ENCODE peak calls at places on chromosomes 6 and 20, in four cellular contexts. One of them, this sample, is unnamed.
A peak's percentile ranks its signal among the peaks of the same experiment; 100 is the strongest.

GRCh38 chr6:111534366-111534765 is 51.3 kb upstream of the REV3L start:
- DNase-seq in heart right ventricle: peak; percentile 79
- DNase-seq in ovary: peak; percentile 60
- DNase-seq in CD8-positive, alpha-beta memory T cell: no peak
- DNase-seq in this sample: peak; percentile 96

GRCh38 chr20:50333856-50334255 is 143.2 kb downstream of the CEBPB start:
- DNase-seq in ovary: peak; percentile 50
- DNase-seq in heart right ventricle: no peak
- DNase-seq in CD8-positive, alpha-beta memory T cell: no peak
- DNase-seq in this sample: no peak

GRCh38 chr6:48641544-48641943 is 530.5 kb upstream of the PTCHD4 start:
- DNase-seq in heart right ventricle: no peak
- DNase-seq in ovary: no peak
- DNase-seq in CD8-positive, alpha-beta memory T cell: no peak
- DNase-seq in this sample: no peak

GRCh38 chr20:38747495-38748096 is 664 bp upstream of the ACTR5 start:
- DNase-seq in heart right ventricle: no peak
- DNase-seq in ovary: peak; percentile 33
- DNase-seq in CD8-positive, alpha-beta memory T cell: no peak
- DNase-seq in this sample: no peak

GRCh38 chr20:17589161-17589834 is 19.4 kb downstream of the DSTN start:
- DNase-seq in heart right ventricle: no peak
- DNase-seq in CD8-positive, alpha-beta memory T cell: no peak
- DNase-seq in ovary: no peak
- DNase-seq in this sample: no peak

GRCh38 chr6:137851669-137852068 is 15.4 kb upstream of the TNFAIP3 start:
- DNase-seq in heart right ventricle: no peak
- DNase-seq in CD8-positive, alpha-beta memory T cell: no peak
- DNase-seq in ovary: no peak
- DNase-seq in this sample: no peak

GRCh38 chr6:72554203-72554564 is 67.7 kb upstream of the KCNQ5 start:
- DNase-seq in CD8-positive, alpha-beta memory T cell: no peak
- DNase-seq in heart right ventricle: no peak
- DNase-seq in ovary: no peak
- DNase-seq in this sample: no peak

GRCh38 chr20:50792708-50793574 is 1.9 kb upstream of the BCAS4 start:
- DNase-seq in heart right ventricle: no peak
- DNase-seq in ovary: no peak
- DNase-seq in CD8-positive, alpha-beta memory T cell: no peak
- DNase-seq in this sample: no peak

GRCh38 chr6:134394141-134394648 is 76.3 kb upstream of the SGK1 start:
- DNase-seq in CD8-positive, alpha-beta memory T cell: no peak
- DNase-seq in ovary: no peak
- DNase-seq in heart right ventricle: no peak
- DNase-seq in this sample: no peak

GRCh38 chr6:167750956-167751358 is 75.8 kb upstream of the AFDN start:
- DNase-seq in heart right ventricle: peak; percentile 52
- DNase-seq in CD8-positive, alpha-beta memory T cell: no peak
- DNase-seq in ovary: no peak
- DNase-seq in this sample: peak; percentile 98

GRCh38 chr6:10397756-10398438 is 17.0 kb downstream of the TFAP2A start:
- DNase-seq in heart right ventricle: no peak
- DNase-seq in CD8-positive, alpha-beta memory T cell: no peak
- DNase-seq in ovary: no peak
- DNase-seq in this sample: no peak

GRCh38 chr6:136791296-136792065 is 796 bp downstream of the MAP3K5 start:
- DNase-seq in ovary: peak; percentile 63
- DNase-seq in heart right ventricle: peak; percentile 34
- DNase-seq in CD8-positive, alpha-beta memory T cell: peak; percentile 64
- DNase-seq in this sample: peak; percentile 85

GRCh38 chr6:228881-229651 is 63.2 kb upstream of the DUSP22 start:
- DNase-seq in heart right ventricle: no peak
- DNase-seq in CD8-positive, alpha-beta memory T cell: no peak
- DNase-seq in ovary: no peak
- DNase-seq in this sample: no peak

GRCh38 chr6:75397806-75398465 is 95.7 kb downstream of the FILIP1 start:
- DNase-seq in ovary: no peak
- DNase-seq in heart right ventricle: no peak
- DNase-seq in CD8-positive, alpha-beta memory T cell: no peak
- DNase-seq in this sample: no peak

GRCh38 chr6:96939019-96939805 is 14.7 kb downstream of the KLHL32 start:
- DNase-seq in ovary: no peak
- DNase-seq in CD8-positive, alpha-beta memory T cell: no peak
- DNase-seq in heart right ventricle: no peak
- DNase-seq in this sample: no peak

GRCh38 chr20:62737971-62738881 is 29.6 kb downstream of the NTSR1 start:
- DNase-seq in CD8-positive, alpha-beta memory T cell: no peak
- DNase-seq in heart right ventricle: no peak
- DNase-seq in ovary: no peak
- DNase-seq in this sample: no peak

GRCh38 chr6:145034664-145035063 is 700.7 kb downstream of the EPM2A start:
- DNase-seq in CD8-positive, alpha-beta memory T cell: no peak
- DNase-seq in heart right ventricle: no peak
- DNase-seq in ovary: no peak
- DNase-seq in this sample: no peak

GRCh38 chr6:119535332-119535731 is 185.8 kb upstream of the MAN1A1 start:
- DNase-seq in ovary: no peak
- DNase-seq in CD8-positive, alpha-beta memory T cell: no peak
- DNase-seq in heart right ventricle: no peak
- DNase-seq in this sample: no peak

GRCh38 chr20:9038791-9039190 is 30.1 kb upstream of the PLCB4 start:
- DNase-seq in ovary: no peak
- DNase-seq in heart right ventricle: no peak
- DNase-seq in CD8-positive, alpha-beta memory T cell: no peak
- DNase-seq in this sample: no peak

GRCh38 chr6:65123516-65123915 is 583.5 kb downstream of the EYS start:
- DNase-seq in ovary: no peak
- DNase-seq in CD8-positive, alpha-beta memory T cell: no peak
- DNase-seq in heart right ventricle: no peak
- DNase-seq in this sample: no peak

GRCh38 chr6:168301648-168302398 is 17.8 kb downstream of the DACT2 start:
- DNase-seq in CD8-positive, alpha-beta memory T cell: no peak
- DNase-seq in ovary: no peak
- DNase-seq in heart right ventricle: no peak
- DNase-seq in this sample: peak; percentile 25

GRCh38 chr20:6626805-6627204 is 140.7 kb upstream of the BMP2 start:
- DNase-seq in CD8-positive, alpha-beta memory T cell: no peak
- DNase-seq in heart right ventricle: no peak
- DNase-seq in ovary: no peak
- DNase-seq in this sample: no peak

GRCh38 chr6:49548613-49549304 is 1.7 kb upstream of the C6orf141 start:
- DNase-seq in ovary: no peak
- DNase-seq in heart right ventricle: no peak
- DNase-seq in CD8-positive, alpha-beta memory T cell: no peak
- DNase-seq in this sample: no peak

GRCh38 chr6:169958510-169958909 is 207.1 kb downstream of the ERMARD start:
- DNase-seq in ovary: peak; percentile 4
- DNase-seq in CD8-positive, alpha-beta memory T cell: no peak
- DNase-seq in heart right ventricle: no peak
- DNase-seq in this sample: no peak

GRCh38 chr6:24883618-24884017 is 52.1 kb downstream of the RIPOR2 start:
- DNase-seq in ovary: no peak
- DNase-seq in heart right ventricle: no peak
- DNase-seq in CD8-positive, alpha-beta memory T cell: no peak
- DNase-seq in this sample: no peak

GRCh38 chr20:58553841-58554240 is 38.6 kb upstream of the APCDD1L start:
- DNase-seq in heart right ventricle: no peak
- DNase-seq in CD8-positive, alpha-beta memory T cell: no peak
- DNase-seq in ovary: peak; percentile 62
- DNase-seq in this sample: no peak

GRCh38 chr6:81003156-81003555 is 749.3 kb downstream of the TENT5A start:
- DNase-seq in heart right ventricle: no peak
- DNase-seq in ovary: no peak
- DNase-seq in CD8-positive, alpha-beta memory T cell: no peak
- DNase-seq in this sample: no peak

GRCh38 chr20:50281831-50282591 is 91.4 kb downstream of the CEBPB start:
- DNase-seq in heart right ventricle: no peak
- DNase-seq in CD8-positive, alpha-beta memory T cell: no peak
- DNase-seq in ovary: no peak
- DNase-seq in this sample: no peak

GRCh38 chr20:41191562-41192500 is 54.5 kb downstream of the PLCG1 start:
- DNase-seq in CD8-positive, alpha-beta memory T cell: no peak
- DNase-seq in heart right ventricle: no peak
- DNase-seq in ovary: no peak
- DNase-seq in this sample: no peak

GRCh38 chr20:63682384-63683139 is 13.9 kb upstream of the TNFRSF6B start:
- DNase-seq in CD8-positive, alpha-beta memory T cell: no peak
- DNase-seq in heart right ventricle: peak; percentile 80
- DNase-seq in ovary: peak; percentile 44
- DNase-seq in this sample: peak; percentile 25

GRCh38 chr6:131828080-131828479 is 20.3 kb downstream of the ENPP1 start:
- DNase-seq in ovary: no peak
- DNase-seq in CD8-positive, alpha-beta memory T cell: no peak
- DNase-seq in heart right ventricle: no peak
- DNase-seq in this sample: no peak

GRCh38 chr6:154507209-154507898 is 3.1 kb downstream of the CNKSR3 start:
- DNase-seq in ovary: no peak
- DNase-seq in heart right ventricle: no peak
- DNase-seq in CD8-positive, alpha-beta memory T cell: no peak
- DNase-seq in this sample: no peak

GRCh38 chr6:154509421-154510143 is 903 bp downstream of the CNKSR3 start:
- DNase-seq in CD8-positive, alpha-beta memory T cell: no peak
- DNase-seq in ovary: peak; percentile 44
- DNase-seq in heart right ventricle: no peak
- DNase-seq in this sample: peak; percentile 52

GRCh38 chr6:154510144-154510905 is at the start of gene CNKSR3:
- DNase-seq in CD8-positive, alpha-beta memory T cell: no peak
- DNase-seq in heart right ventricle: peak; percentile 89
- DNase-seq in ovary: peak; percentile 93
- DNase-seq in this sample: peak; percentile 97

GRCh38 chr6:154506108-154506507 is 4.4 kb downstream of the CNKSR3 start:
- DNase-seq in heart right ventricle: no peak
- DNase-seq in CD8-positive, alpha-beta memory T cell: no peak
- DNase-seq in ovary: no peak
- DNase-seq in this sample: no peak

GRCh38 chr6:154508573-154509375 is 1.7 kb downstream of the CNKSR3 start:
- DNase-seq in CD8-positive, alpha-beta memory T cell: no peak
- DNase-seq in heart right ventricle: no peak
- DNase-seq in ovary: no peak
- DNase-seq in this sample: peak; percentile 50
- H3K4me3 ChIP-seq in CD8-positive, alpha-beta memory T cell: no peak overlapping the region
- H3K4me3 ChIP-seq in heart right ventricle: peak overlapping the region; percentile 89
- H3K4me3 ChIP-seq in ovary: peak overlapping the region; percentile 89
- H3K4me3 ChIP-seq in this sample: peak overlapping the region; percentile 69

GRCh38 chr6:13697857-13698256 is 13.8 kb downstream of the RANBP9 start:
- DNase-seq in CD8-positive, alpha-beta memory T cell: no peak
- DNase-seq in ovary: no peak
- DNase-seq in heart right ventricle: no peak
- DNase-seq in this sample: no peak
- H3K4me1 ChIP-seq in CD8-positive, alpha-beta memory T cell: peaks cover 62% of the 10 kb centered on the region
- H3K4me1 ChIP-seq in ovary: peaks cover 17% of the 10 kb centered on the region
- H3K4me1 ChIP-seq in heart right ventricle: peaks cover 57% of the 10 kb centered on the region
- H3K4me1 ChIP-seq in this sample: peaks cover 13% of the 10 kb centered on the region

DNA sequence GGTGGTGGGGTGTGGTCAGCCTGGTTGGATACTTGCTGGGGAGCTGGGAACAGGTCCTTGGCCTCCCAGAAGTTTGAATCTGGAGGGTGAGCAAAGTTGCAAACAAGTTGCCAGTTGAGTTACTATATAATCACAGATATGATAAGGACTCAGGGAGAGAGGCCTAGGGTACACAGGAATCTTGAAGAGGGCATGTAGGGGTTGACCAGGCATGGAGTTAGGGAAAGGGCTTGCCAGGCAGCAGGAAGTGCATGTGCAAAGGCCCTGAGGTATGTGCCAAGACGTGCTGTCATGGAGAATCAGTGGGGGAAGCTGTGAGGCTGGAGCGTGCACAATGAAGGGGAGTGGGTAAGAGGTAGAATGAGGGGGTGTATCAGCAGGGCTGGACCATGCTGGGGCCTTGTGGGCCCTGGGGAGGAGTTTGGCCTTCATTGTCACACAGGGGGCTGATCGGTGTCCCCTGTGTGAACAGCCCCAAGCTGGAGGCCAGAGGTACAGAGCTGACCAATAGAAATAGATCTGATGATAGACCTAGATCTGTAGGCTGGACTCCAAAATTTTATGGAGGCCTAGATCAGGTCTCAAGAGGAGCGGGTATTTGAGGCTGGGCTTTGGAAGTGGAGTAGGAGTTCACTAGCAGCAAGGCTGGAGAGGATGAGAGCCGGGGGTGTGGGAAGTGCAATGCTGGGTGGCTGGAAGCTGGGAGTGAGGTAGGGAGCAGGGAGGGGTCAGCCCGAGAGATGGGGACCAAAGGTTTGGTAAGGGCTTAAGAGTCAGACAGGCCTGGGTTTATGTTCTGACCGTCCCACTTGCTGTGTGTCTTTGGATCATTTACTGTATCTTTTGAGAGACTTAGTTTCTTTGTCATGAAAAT is 2.9 kb downstream of the SRC start:
- DNase-seq in CD8-positive, alpha-beta memory T cell: no peak
- DNase-seq in heart right ventricle: no peak
- DNase-seq in ovary: peak; percentile 7
- DNase-seq in this sample: no peak
- H3K4me3 ChIP-seq in CD8-positive, alpha-beta memory T cell: no peak overlapping the region
- H3K4me3 ChIP-seq in heart right ventricle: no peak overlapping the region
- H3K4me3 ChIP-seq in ovary: no peak overlapping the region
- H3K4me3 ChIP-seq in this sample: no peak overlapping the region

GRCh38 chr6:57261896-57262295 is 39.8 kb upstream of the RAB23 start:
- DNase-seq in heart right ventricle: no peak
- DNase-seq in ovary: no peak
- DNase-seq in CD8-positive, alpha-beta memory T cell: no peak
- DNase-seq in this sample: no peak
- H3K4me1 ChIP-seq in heart right ventricle: no peaks in the 10 kb centered on the region
- H3K4me1 ChIP-seq in ovary: peaks cover 8% of the 10 kb centered on the region
- H3K4me1 ChIP-seq in CD8-positive, alpha-beta memory T cell: no peaks in the 10 kb centered on the region
- H3K4me1 ChIP-seq in this sample: no peaks in the 10 kb centered on the region

DNA sequence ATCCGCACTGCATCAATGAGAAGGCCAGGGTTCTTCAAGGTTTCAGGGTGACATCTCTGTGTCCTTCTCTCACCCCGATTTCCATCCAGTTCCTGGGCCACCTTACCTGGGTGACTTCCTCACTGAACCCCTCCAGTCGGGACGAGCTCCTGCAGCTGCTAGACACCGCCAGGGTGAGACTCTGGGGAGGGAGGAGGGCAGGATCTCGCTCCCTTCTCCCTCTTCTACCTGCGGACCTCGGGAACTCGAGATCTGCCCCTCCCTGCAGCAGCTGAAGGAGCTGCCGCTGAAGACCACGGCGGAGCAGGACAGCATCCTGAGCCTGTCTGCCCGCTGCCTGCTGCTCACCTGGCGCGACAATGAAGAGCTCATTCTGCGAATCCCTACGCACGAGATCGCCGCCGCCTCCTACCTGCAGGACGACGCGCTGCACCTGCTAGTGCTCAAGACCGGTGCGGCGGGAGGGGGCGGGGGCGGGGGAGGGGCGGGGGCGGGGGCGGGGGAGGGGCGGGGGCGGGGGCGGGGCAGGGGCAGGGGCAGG is 7.5 kb downstream of the CCM2L start:
- DNase-seq in heart right ventricle: no peak
- DNase-seq in ovary: no peak
- DNase-seq in CD8-positive, alpha-beta memory T cell: peak; percentile 53
- DNase-seq in this sample: peak; percentile 85
- H3K4me3 ChIP-seq in heart right ventricle: no peak overlapping the region
- H3K4me3 ChIP-seq in ovary: no peak overlapping the region
- H3K4me3 ChIP-seq in CD8-positive, alpha-beta memory T cell: no peak overlapping the region
- H3K4me3 ChIP-seq in this sample: no peak overlapping the region

GRCh38 chr6:1464796-1465348 is 75.5 kb downstream of the FOXF2 start:
- DNase-seq in heart right ventricle: no peak
- DNase-seq in CD8-positive, alpha-beta memory T cell: no peak
- DNase-seq in ovary: no peak
- DNase-seq in this sample: no peak
- H3K4me1 ChIP-seq in heart right ventricle: no peaks in the 10 kb centered on the region
- H3K4me1 ChIP-seq in CD8-positive, alpha-beta memory T cell: no peaks in the 10 kb centered on the region
- H3K4me1 ChIP-seq in ovary: no peaks in the 10 kb centered on the region
- H3K4me1 ChIP-seq in this sample: no peaks in the 10 kb centered on the region

GRCh38 chr6:149979293-149979692 is 15.6 kb downstream of the ULBP1 start:
- DNase-seq in heart right ventricle: no peak
- DNase-seq in ovary: no peak
- DNase-seq in CD8-positive, alpha-beta memory T cell: no peak
- DNase-seq in this sample: no peak
- H3K4me3 ChIP-seq in heart right ventricle: no peak overlapping the region
- H3K4me3 ChIP-seq in ovary: no peak overlapping the region
- H3K4me3 ChIP-seq in CD8-positive, alpha-beta memory T cell: no peak overlapping the region
- H3K4me3 ChIP-seq in this sample: no peak overlapping the region

This sample was measured in body of pancreas.